ENCODE peak calls at places on chromosomes 4 and X, in six cellular contexts. H is tibial nerve, A is thyroid gland, L is aorta, C is IMR-90, X is right atrium auricular region. F is an unnamed sample. For H3K4me1, H3K9me3 and H3K36me3, the result is how much of the 10 kb centered on the place peaks cover.

GRCh38 chr4:121182296-121182695 is 18.2 kb upstream of the TNIP3 start:
- DNase-seq in H (no peak), A (no peak), L (no peak), C (peak), X (no peak), F (no peak)

GRCh38 chr4:38017579-38017978 is 57.4 kb downstream of the PTTG2 start:
- DNase-seq in H (no peak), A (no peak), L (no peak), C (no peak), X (no peak), F (no peak)

GRCh38 chr4:56611501-56611900 is 69.6 kb downstream of the HOPX start:
- DNase-seq in H (no peak), A (no peak), L (no peak), C (peak), X (no peak), F (no peak)

GRCh38 chr4:4864443-4864939 is 5.0 kb downstream of the MSX1 start:
- DNase-seq in H (no peak), A (no peak), L (no peak), C (no peak), X (no peak), F (no peak)

GRCh38 chr4:143344011-143344410 is 7.3 kb downstream of the GAB1 start:
- DNase-seq in H (no peak), A (no peak), L (no peak), C (no peak), X (no peak), F (peak)

GRCh38 chrX:100687546-100687945 is 43.5 kb downstream of the SRPX2 start:
- DNase-seq in H (no peak), A (no peak), L (no peak), C (no peak), X (no peak), F (no peak)

GRCh38 chrX:123994730-123995129 is 33.2 kb downstream of the STAG2 start:
- DNase-seq in H (no peak), A (no peak), L (no peak), C (no peak), X (no peak), F (no peak)

GRCh38 chr4:77599378-77599777 is 6.2 kb upstream of the CXCL13 start:
- DNase-seq in H (no peak), A (peak), L (no peak), C (peak), X (no peak), F (peak)

GRCh38 chr4:40003986-40004385 is 26.3 kb upstream of the PDS5A start:
- DNase-seq in H (no peak), A (no peak), L (no peak), C (peak), X (no peak), F (no peak)

GRCh38 chr4:2837904-2838496 is 5.6 kb upstream of the ADD1 start:
- DNase-seq in H (peak), A (peak), L (peak), C (peak), X (peak), F (peak)

GRCh38 chr4:149638073-149638472 is 177.6 kb downstream of the IQCM start:
- DNase-seq in H (no peak), A (no peak), L (no peak), C (peak), X (no peak), F (no peak)

GRCh38 chr4:66920514-66920913 is 624.8 kb downstream of the CENPC start:
- DNase-seq in H (no peak), A (no peak), L (no peak), C (no peak), X (no peak), F (no peak)

GRCh38 chr4:55736605-55737183 is 82.9 kb upstream of the EXOC1L start:
- DNase-seq in H (no peak), A (no peak), L (no peak), C (peak), X (no peak), F (no peak)

GRCh38 chrX:77572322-77572721 is 125.1 kb downstream of the FGF16 start:
- DNase-seq in H (no peak), A (no peak), L (no peak), C (peak), X (no peak), F (no peak)

GRCh38 chr4:139962130-139962684 is 191.8 kb downstream of the MAML3 start:
- DNase-seq in H (no peak), A (no peak), L (no peak), C (no peak), X (no peak), F (no peak)

GRCh38 chr4:158996669-158997074 is 106.2 kb upstream of the RAPGEF2 start:
- DNase-seq in H (no peak), A (no peak), L (no peak), C (peak), X (no peak), F (no peak)

GRCh38 chr4:142801966-142802365 is 44.1 kb downstream of the INPP4B start:
- DNase-seq in H (no peak), A (no peak), L (no peak), C (no peak), X (no peak), F (no peak)

GRCh38 chrX:153772608-153773217 is 8.1 kb upstream of the SRPK3 start:
- DNase-seq in H (no peak), A (no peak), L (no peak), C (no peak), X (no peak), F (no peak)

GRCh38 chr4:144259285-144259684 is 118.8 kb upstream of the GYPA start:
- DNase-seq in H (no peak), A (no peak), L (no peak), C (no peak), X (no peak), F (no peak)

GRCh38 chrX:13569479-13570244 is at the start of gene EGFL6:
- DNase-seq in H (no peak), A (no peak), L (peak), C (no peak), X (no peak), F (no peak)

GRCh38 chr4:101790521-101791188 is at the start of gene BANK1:
- DNase-seq in H (peak), A (peak), L (peak), C (peak), X (no peak), F (peak)

GRCh38 chrX:19888419-19888879 is 1.0 kb upstream of the SH3KBP1 start:
- DNase-seq in H (peak), A (no peak), L (no peak), C (peak), X (no peak), F (peak)

GRCh38 chr4:171203425-171203824 is 609.8 kb upstream of the GALNTL6 start:
- DNase-seq in H (no peak), A (no peak), L (no peak), C (no peak), X (no peak), F (no peak)

GRCh38 chr4:40962551-40963185 is 212.9 kb downstream of the NSUN7 start:
- DNase-seq in H (no peak), A (no peak), L (no peak), C (no peak), X (no peak), F (no peak)

GRCh38 chrX:123962006-123962485 is 540 bp downstream of the STAG2 start:
- DNase-seq in H (no peak), A (no peak), L (no peak), C (no peak), X (no peak), F (no peak)

GRCh38 chr4:67746797-67747495 is 7.2 kb downstream of the GNRHR start:
- DNase-seq in H (no peak), A (no peak), L (no peak), C (peak), X (no peak), F (no peak)

GRCh38 chrX:154121961-154122360 is 22.1 kb upstream of the OPN1LW start:
- DNase-seq in H (no peak), A (no peak), L (no peak), C (no peak), X (no peak), F (no peak)

GRCh38 chrX:147550217-147550616 is 361.5 kb upstream of the FMR1 start:
- DNase-seq in H (no peak), A (no peak), L (no peak), C (no peak), X (no peak), F (peak)

DNA sequence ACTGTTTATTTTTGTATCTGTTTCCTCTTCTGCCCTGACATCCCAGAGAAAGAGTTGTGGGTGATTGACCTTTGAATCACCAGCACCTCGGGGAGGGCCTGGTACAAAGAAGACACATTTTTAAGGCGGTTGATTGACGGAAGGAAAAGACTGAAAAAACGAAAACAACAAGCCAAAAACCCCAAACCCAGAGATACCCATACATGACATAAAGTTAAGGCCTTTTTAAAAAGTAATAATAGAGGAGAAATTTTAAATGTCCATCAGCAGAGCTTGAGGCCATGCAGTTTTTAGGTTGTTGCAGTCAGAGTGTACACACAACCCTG is 110.0 kb downstream of the GNL3L start:
- DNase-seq in H (no peak), A (no peak), L (no peak), C (no peak), X (no peak), F (no peak)
- H3K4me1 ChIP-seq in H (under half), A (under half), L (under half), C (under half), X (under half), F (under half)

DNA sequence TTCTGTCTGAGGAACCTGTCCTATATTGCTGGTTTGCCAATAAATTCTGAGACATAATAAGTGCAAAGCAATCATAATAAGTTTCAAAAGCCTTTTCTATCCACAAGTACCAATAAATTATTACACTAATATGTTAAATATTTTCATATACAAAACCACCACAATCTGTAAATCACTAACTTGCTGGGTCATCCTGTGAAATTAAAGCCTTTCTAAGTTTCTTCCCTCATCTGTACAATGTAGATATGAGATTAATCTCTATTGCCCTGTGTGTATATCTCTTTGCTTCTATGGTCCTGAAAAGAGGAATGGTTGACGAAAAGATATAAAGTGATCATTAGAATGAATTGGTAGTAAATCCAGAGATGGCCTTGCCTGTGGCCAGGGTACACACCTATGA is 231.6 kb downstream of the NR3C2 start:
- DNase-seq in H (no peak), A (no peak), L (no peak), C (no peak), X (no peak), F (no peak)
- H3K9me3 ChIP-seq in H (under half), A (under half), L (under half), C (under half), X (under half), F (under half)

DNA sequence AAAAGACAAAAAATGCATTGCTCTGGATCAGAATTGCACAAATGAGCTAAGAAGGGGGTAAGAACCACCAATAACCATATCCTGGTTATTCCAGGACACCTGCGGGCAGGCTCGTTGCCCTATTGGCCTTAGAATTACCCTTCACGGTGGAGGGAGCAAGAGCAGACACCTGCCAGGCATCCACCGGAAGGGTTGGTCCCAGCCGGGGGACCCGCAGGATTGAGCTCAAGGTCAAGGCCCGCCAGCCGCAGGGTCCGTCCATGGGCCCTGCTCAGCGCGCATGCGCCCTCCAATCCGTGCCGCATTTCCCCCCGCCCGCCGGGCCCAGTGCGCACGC is 575 bp downstream of the SLC25A6 start:
- DNase-seq in H (no peak), A (no peak), L (no peak), C (no peak), X (no peak), F (no peak)
- H3K36me3 ChIP-seq in H (under half), A (under half), L (under half), C (under half), X (under half), F (under half)

GRCh38 chr4:176779421-176779820 is 13.3 kb downstream of the VEGFC start:
- DNase-seq in H (no peak), A (no peak), L (no peak), C (no peak), X (no peak), F (no peak)
- H3K4me1 ChIP-seq in H (under half), A (under half), L (under half), C (under half), X (under half), F (under half)

GRCh38 chr4:183384983-183385382 is 59.5 kb upstream of the CDKN2AIP start:
- DNase-seq in H (no peak), A (no peak), L (no peak), C (no peak), X (no peak), F (no peak)

GRCh38 chr4:183388021-183388420 is 56.4 kb upstream of the CDKN2AIP start:
- DNase-seq in H (no peak), A (no peak), L (peak), C (no peak), X (no peak), F (no peak)

GRCh38 chr4:183380901-183381300 is 58.7 kb upstream of the CLDN24 start:
- DNase-seq in H (no peak), A (no peak), L (no peak), C (no peak), X (no peak), F (no peak)

GRCh38 chr4:183384516-183384915 is 59.9 kb upstream of the CDKN2AIP start:
- DNase-seq in H (no peak), A (no peak), L (no peak), C (no peak), X (no peak), F (no peak)

GRCh38 chr4:183383606-183384005 is 60.8 kb upstream of the CDKN2AIP start:
- DNase-seq in H (no peak), A (no peak), L (no peak), C (no peak), X (no peak), F (no peak)
- H3K9me3 ChIP-seq in H (under half), A (under half), L (under half), C (under half), X (under half), F (under half)

GRCh38 chrX:103440621-103441020 is 64.3 kb downstream of the BEX3 start:
- DNase-seq in H (no peak), A (no peak), L (no peak), C (no peak), X (no peak), F (no peak)
- H3K36me3 ChIP-seq in H (under half), A (under half), L (under half), C (under half), X (under half), F (under half)

F was measured in testis.